ENCODE peak calls at places on chromosomes 3 and 15, in five cellular contexts. K, T, I, G and Q are unnamed samples.

GRCh38 chr3:187669675-187670504 is at the start of gene SST:
- DNase-seq in K (peak), T (no peak), I (peak), G (peak), Q (peak)

GRCh38 chr15:39886418-39886817 is 33.6 kb downstream of the GPR176 start:
- DNase-seq in K (no peak), T (no peak), I (no peak), G (no peak), Q (no peak)

GRCh38 chr15:22888120-22888859 is 49.8 kb downstream of the NIPA2 start:
- DNase-seq in K (peak), T (no peak), I (no peak), G (no peak), Q (no peak)

GRCh38 chr3:53570709-53571108 is 76.3 kb downstream of the CACNA1D start:
- DNase-seq in K (peak), T (no peak), I (no peak), G (peak), Q (no peak)

GRCh38 chr15:95247068-95247984 is 1016.0 kb downstream of the MCTP2 start:
- DNase-seq in K (peak), T (no peak), I (no peak), G (no peak), Q (no peak)

GRCh38 chr15:48062476-48062875 is 58.3 kb upstream of the SLC24A5 start:
- DNase-seq in K (peak), T (no peak), I (no peak), G (no peak), Q (no peak)

GRCh38 chr15:70299931-70300858 is 202.5 kb upstream of the TLE3 start:
- DNase-seq in K (no peak), T (no peak), I (no peak), G (no peak), Q (no peak)

GRCh38 chr15:66679657-66680108 is 22.4 kb upstream of the SMAD6 start:
- DNase-seq in K (peak), T (no peak), I (no peak), G (no peak), Q (no peak)

GRCh38 chr15:43184407-43185160 is 619 bp upstream of the CCNDBP1 start:
- DNase-seq in K (no peak), T (no peak), I (no peak), G (no peak), Q (no peak)

DNA sequence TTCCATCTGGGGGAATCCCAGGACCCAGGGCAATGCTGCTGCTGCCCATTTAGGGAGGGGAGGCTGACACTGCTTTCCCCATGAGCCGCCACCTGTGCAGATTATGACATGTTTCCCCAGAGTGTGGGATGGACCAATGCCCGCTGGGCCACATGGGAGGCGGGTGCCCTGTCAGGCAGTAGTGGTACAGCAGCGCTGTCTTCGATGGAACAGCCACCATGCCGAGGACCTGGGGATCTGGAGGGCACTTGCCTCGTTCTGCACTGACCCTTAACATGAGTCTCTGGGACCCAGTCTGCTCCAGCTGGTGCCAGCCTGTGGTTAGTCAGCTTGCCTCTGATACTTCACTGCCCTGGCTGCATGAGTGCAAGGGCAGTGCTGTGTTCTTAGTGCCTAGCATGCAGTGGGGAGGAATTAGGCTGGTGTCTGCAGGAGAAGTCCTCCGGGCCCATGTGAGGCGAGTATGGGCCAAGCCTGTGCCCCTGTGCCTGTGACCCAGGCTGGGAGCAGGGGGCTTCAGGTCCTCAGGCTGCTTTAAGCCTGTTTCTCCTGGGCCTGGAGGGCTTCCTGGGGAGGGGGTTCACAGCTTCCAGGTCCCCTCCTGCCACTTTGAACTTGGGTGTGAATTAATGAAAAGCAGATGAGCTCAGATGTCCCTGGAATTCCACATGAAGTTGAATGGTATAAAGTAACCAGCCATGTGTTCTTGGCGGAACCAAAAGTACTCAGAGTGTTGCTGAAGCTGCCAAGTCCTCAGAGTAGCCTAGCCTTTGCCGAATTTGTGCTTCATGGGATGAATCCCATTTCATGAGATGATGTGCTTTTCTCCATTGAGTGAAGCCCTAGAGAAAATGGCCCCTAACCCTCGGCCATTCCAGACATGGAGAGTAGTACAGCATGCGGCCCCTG is 22.9 kb downstream of the KLF13 start:
- DNase-seq in K (no peak), T (no peak), I (no peak), G (no peak), Q (no peak)
- TF ChIP-seq POLR2A in K (no peak), T (no peak), I (no peak), G (no peak), Q (no peak)

GRCh38 chr3:48918388-48919214 is at the start of gene ARIH2:
- DNase-seq in K (peak), T (peak), I (peak), G (peak), Q (peak)
- TF ChIP-seq POLR2A in K (peak), T (peak), I (peak), G (peak), Q (peak)

DNA sequence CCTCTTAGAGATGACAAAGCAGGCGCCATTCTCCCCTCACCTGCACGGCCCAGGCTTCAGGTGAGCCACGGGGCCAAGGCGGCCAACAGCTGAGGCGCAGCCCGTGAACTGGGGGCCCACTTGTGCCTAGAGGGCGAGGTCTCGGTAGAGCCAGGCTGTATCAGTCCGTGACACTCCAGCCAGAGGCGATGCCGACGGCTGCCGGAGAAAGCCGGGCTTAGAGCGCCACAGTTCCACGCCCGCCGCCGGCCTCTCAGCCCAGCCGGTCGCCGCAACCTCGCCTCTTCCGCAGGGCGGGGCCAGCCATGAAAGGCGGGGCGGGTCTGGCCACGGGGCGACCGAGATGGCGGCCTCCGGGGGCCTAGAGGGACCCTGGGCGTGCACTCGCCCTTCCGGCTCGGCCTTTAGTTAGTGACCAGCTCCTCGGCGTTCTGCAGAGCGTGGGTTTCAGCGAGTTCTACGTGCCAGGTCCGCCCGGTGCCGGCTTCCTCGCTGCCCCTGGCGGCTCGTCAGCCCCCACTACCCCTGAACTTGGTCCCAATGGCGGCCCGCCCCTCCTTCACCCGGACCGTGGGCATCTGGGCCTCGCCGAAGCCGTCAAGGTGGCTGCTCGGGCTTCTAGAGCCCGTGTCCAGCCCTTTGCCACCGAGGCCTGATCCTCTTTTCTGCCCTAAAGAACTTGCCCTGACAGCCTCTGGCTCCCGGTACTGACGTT is at the start of gene ZNF621:
- DNase-seq in K (peak), T (peak), I (peak), G (peak), Q (peak)
- TF ChIP-seq POLR2A in K (peak), T (peak), I (peak), G (peak), Q (peak)

DNA sequence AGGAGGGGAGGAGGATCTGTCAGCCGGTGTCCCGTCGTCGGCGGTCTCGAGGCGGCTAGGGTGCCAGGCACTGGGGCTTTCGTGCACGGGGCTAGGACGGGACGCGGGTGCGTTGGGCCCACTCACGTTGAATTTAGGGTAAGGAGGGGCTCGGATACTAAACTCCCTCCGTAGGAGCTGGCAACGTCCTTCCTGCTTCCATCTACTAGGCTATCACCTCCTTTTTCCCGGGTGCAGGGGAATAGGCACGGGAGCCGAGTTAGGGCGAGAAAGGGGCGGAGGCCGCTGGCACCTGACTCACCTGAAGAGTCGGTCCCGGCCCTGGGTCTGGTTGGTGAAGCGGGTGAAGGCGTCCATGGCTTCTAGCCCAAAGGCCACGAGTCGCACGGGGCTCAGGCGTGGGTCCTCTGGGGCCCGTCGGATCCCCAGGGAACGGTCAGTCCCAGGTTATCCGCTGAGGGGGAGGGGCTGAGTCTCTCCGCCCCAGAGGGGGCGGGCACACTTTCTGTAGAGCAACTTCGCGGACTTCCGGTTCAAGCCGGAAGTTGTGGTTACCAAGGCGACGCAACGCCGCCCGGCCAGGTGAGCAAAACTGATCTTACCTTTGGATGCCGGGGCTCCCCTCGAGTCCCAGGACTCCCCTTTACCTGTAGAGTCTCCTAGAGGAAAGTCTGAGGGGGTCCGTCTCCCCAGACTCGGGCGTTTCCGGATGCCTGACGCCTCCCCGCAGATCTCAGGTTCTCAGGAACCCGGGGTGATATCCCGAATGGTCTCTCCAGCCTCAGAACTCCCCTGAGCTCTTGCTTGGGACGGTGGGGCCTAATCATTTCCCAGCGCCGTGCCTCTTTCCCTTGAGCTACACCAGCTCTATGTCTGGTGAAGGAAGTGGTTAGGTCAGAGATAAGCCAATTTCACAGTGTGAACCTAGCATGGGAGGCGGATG is at the start of the genes PEX11A and WDR93:
- DNase-seq in K (peak), T (peak), I (peak), G (peak), Q (peak)
- TF ChIP-seq POLR2A in K (no peak), T (peak), I (no peak), G (peak), Q (no peak)

DNA sequence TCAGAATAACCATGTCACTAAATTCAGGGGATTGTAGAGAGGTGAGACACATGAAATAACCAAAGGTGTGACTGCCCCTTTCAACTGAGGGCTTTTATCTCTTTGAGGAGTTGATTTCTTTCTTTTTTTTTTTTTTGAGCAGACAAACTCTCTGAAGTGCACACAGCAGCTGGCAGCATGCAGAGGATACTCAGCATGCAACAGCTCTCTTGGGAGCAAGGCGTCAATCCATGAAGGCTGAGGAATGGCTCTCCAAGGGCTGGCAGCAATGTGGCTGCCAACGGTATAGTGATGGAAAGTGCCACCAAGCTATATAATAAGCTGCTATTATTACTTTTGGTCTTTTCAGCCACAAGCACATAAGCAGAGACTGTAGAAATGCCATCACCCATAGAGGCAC is 226.7 kb upstream of the FEZF2 start:
- DNase-seq in K (no peak), T (no peak), I (no peak), G (no peak), Q (no peak)
- TF ChIP-seq POLR2A in K (no peak), T (no peak), I (no peak), G (no peak), Q (no peak)

DNA sequence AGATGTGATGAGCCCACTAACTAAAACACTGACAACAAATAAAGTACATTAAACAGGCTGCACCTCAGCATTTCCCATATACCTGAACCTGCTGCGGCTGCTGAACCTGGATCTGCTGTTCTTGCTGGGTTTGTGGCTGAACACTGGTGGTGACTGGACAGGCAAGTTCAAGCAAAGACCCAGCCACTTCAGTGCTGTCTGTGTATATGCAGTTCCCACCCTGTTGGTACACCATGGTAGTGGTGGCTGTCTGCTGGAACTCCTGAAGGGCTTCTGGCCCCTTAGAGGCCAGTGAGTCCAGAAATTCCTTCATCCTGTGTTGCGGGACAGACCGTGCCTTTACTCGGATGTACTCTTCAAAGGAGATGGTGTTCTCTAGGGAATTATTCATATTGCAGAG is 17.2 kb downstream of the QRICH1 start:
- DNase-seq in K (no peak), T (no peak), I (no peak), G (no peak), Q (no peak)
- TF ChIP-seq POLR2A in K (no peak), T (no peak), I (no peak), G (no peak), Q (no peak)

DNA sequence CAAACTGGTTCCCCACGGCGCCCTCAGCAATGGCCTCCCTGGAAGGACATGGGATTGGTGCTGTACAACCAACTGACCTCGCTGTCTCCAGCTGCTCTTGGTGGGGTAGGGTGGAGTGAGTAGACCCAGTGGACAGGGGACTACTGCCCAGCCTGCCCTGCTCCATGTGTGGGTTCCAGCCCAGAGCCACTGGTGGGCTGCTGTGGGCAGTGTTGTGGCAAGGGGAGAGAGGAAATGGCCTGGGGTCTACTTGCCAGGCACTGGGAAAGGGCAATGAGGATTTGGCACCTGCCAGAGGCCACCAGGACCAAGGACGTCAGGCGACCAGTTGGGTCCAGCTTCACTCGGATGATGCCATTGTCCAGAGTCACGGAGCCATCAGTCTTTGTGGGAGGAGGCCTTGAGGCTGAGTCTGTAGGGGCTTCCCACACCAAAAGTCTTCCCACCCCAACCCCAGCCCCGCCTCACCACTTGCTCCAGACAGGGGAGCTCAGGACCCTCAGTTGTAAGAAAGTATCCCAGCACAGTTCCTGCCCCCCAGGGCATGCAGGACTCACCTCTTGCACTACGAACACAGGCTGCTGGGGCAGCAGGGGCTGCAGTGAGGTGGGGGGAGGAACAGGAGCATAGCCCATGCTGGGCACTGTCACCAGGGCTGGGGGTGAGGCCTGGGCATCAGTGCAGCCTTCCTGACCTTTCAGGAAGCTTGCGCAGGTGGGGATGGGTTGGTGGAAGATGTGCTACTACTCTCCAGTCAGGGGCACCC is 9.5 kb downstream of the MAN2C1 start:
- DNase-seq in K (no peak), T (no peak), I (no peak), G (no peak), Q (no peak)
- TF ChIP-seq POLR2A in K (no peak), T (no peak), I (no peak), G (no peak), Q (no peak)

GRCh38 chr3:61561374-61562041 is at the start of gene PTPRG:
- DNase-seq in K (peak), T (peak), I (peak), G (peak), Q (peak)
- TF ChIP-seq POLR2A in K (peak), T (no peak), I (peak), G (peak), Q (no peak)

GRCh38 chr3:148998297-148998696 is 7.0 kb downstream of the GYG1 start:
- DNase-seq in K (peak), T (no peak), I (no peak), G (no peak), Q (peak)

GRCh38 chr3:149001727-149002126 is 10.4 kb downstream of the GYG1 start:
- DNase-seq in K (no peak), T (no peak), I (no peak), G (no peak), Q (no peak)

GRCh38 chr3:149000207-149000745 is 8.9 kb downstream of the GYG1 start:
- DNase-seq in K (peak), T (no peak), I (no peak), G (no peak), Q (peak)

GRCh38 chr3:148998715-148999413 is 7.5 kb downstream of the GYG1 start:
- DNase-seq in K (peak), T (no peak), I (no peak), G (no peak), Q (peak)

GRCh38 chr3:148999806-149000205 is 8.5 kb downstream of the GYG1 start:
- DNase-seq in K (peak), T (no peak), I (no peak), G (no peak), Q (peak)
- TF ChIP-seq POLR2A in K (no peak), T (no peak), I (no peak), G (no peak), Q (no peak)